ENCODE peak calls at places on chromosomes 12 and 14, in ten cellular contexts. I is AG09309, Z is OCI-LY7, J is neural crest cell, S is Caco-2, O is endothelial cell of umbilical vein, P is ascending aorta, M is tibial artery, Y is GM23338, D is fibroblast of pulmonary artery. X is an unnamed sample.

GRCh38 chr14:57388072-57388471 is 2.3 kb upstream of the NAA30 start:
- DNase-seq in I (no peak), Z (no peak), J (no peak), S (no peak), O (no peak), P (no peak), M (no peak), Y (no peak), D (no peak), X (no peak)

GRCh38 chr12:107461222-107461980 is 224.2 kb upstream of the PWP1 start:
- DNase-seq in I (peak; percentile 45), Z (no peak), J (no peak), S (no peak), O (no peak), P (no peak), M (no peak), Y (no peak), D (peak; percentile 57), X (no peak)

GRCh38 chr14:101880016-101880297 is 84.4 kb upstream of the DYNC1H1 start:
- DNase-seq in I (no peak), Z (no peak), J (no peak), S (no peak), O (no peak), P (no peak), M (no peak), Y (no peak), D (no peak), X (no peak)

GRCh38 chr14:103530390-103530789 is 1.4 kb downstream of the TRMT61A start:
- DNase-seq in I (no peak), Z (no peak), J (no peak), S (no peak), O (no peak), P (no peak), M (no peak), Y (peak; percentile 79), D (peak; percentile 36), X (no peak)

GRCh38 chr12:45518516-45519235 is 210.8 kb upstream of the ARID2 start:
- DNase-seq in I (no peak), Z (no peak), J (no peak), S (no peak), O (no peak), P (no peak), M (no peak), Y (no peak), D (no peak), X (no peak)

GRCh38 chr12:116050266-116050665 is 227.2 kb downstream of the MED13L start:
- DNase-seq in I (no peak), Z (no peak), J (no peak), S (no peak), O (no peak), P (no peak), M (no peak), Y (no peak), D (no peak), X (no peak)

GRCh38 chr14:102913341-102914211 is 8.9 kb upstream of the AMN start:
- DNase-seq in I (no peak), Z (no peak), J (no peak), S (no peak), O (no peak), P (no peak), M (no peak), Y (no peak), D (no peak), X (no peak)

GRCh38 chr12:50825372-50825838 is 17.3 kb upstream of the TMPRSS12 start:
- DNase-seq in I (peak; percentile 61), Z (peak; percentile 76), J (no peak), S (no peak), O (peak; percentile 78), P (no peak), M (no peak), Y (peak; percentile 63), D (peak; percentile 90), X (no peak)

GRCh38 chr12:14841761-14842160 is 1.6 kb downstream of the ART4 start:
- DNase-seq in I (no peak), Z (no peak), J (no peak), S (no peak), O (peak; percentile 93), P (peak; percentile 91), M (peak; percentile 80), Y (peak; percentile 35), D (peak; percentile 83), X (no peak)

GRCh38 chr12:131941116-131941986 is 8.4 kb upstream of the EP400 start:
- DNase-seq in I (no peak), Z (no peak), J (no peak), S (peak; percentile 21), O (no peak), P (peak; percentile 46), M (no peak), Y (no peak), D (no peak), X (no peak)

GRCh38 chr12:109625131-109625559 is 51.6 kb downstream of the MVK start:
- DNase-seq in I (peak; percentile 14), Z (no peak), J (no peak), S (no peak), O (no peak), P (no peak), M (no peak), Y (no peak), D (peak; percentile 13), X (no peak)

GRCh38 chr14:86363576-86363975 is 833.6 kb downstream of the FLRT2 start:
- DNase-seq in I (no peak), Z (no peak), J (no peak), S (no peak), O (no peak), P (no peak), M (no peak), Y (peak; percentile 2), D (no peak), X (no peak)

GRCh38 chr14:102900631-102901571 is 21.6 kb upstream of the AMN start:
- DNase-seq in I (no peak), Z (peak; percentile 42), J (no peak), S (no peak), O (no peak), P (no peak), M (no peak), Y (no peak), D (no peak), X (no peak)

GRCh38 chr12:56486694-56487093 is 1.3 kb downstream of the GLS2 start:
- DNase-seq in I (no peak), Z (no peak), J (no peak), S (no peak), O (no peak), P (no peak), M (no peak), Y (no peak), D (no peak), X (no peak)

GRCh38 chr12:56484566-56484965 is 3.4 kb downstream of the GLS2 start:
- DNase-seq in I (no peak), Z (no peak), J (no peak), S (no peak), O (no peak), P (no peak), M (no peak), Y (no peak), D (no peak), X (no peak)

GRCh38 chr12:56488041-56488955 is at the start of gene GLS2:
- DNase-seq in I (peak; percentile 17), Z (no peak), J (peak; percentile 29), S (peak; percentile 90), O (peak; percentile 75), P (peak; percentile 85), M (peak; percentile 76), Y (peak; percentile 92), D (peak; percentile 79), X (peak; percentile 67)

DNA sequence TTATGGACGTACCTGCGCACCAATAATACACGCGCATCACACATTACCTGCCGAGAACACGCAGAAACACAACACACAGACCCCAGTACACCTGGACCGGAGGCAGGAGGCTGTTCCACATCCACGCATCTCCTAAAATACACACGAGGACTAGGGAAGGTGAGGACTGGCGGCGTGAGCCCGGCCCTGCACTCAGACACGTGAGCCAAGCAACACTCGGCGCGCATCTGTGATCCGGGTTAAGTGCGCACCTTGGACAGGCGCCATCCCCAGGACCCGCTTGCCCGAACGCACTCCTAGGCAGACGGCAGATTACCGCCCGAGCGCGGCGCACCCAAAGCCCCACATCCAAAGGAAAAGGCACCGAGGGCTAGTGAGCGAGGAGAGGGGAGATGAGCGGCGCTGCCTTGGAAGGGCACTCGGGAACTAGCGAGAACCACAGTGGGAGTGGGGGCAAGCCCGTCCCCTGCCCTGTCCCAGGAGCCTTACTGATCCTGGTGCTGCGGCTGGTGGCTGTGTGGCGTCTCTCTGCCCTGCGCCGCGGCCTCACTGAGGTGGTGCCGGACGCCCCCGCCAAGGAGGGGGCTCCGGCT is 417 bp downstream of the GLS2 start:
- DNase-seq in I (no peak), Z (no peak), J (peak; percentile 20), S (peak; percentile 55), O (peak; percentile 6), P (no peak), M (peak; percentile 28), Y (peak; percentile 77), D (peak; percentile 6), X (no peak)
- TF ChIP-seq CTCF in I (no peak), Z (no peak), J (no peak), S (no peak), O (no peak), P (no peak), M (no peak), Y (no peak), D (no peak), X (no peak)

GRCh38 chr12:114636723-114637480 is 47.1 kb downstream of the TBX3 start:
- DNase-seq in I (no peak), Z (no peak), J (peak; percentile 22), S (peak; percentile 74), O (no peak), P (no peak), M (no peak), Y (peak; percentile 72), D (peak; percentile 26), X (no peak)
- TF ChIP-seq CTCF in I (peak; percentile 48), Z (peak; percentile 19), J (peak; percentile 60), S (peak; percentile 30), O (no peak), P (no peak), M (no peak), Y (peak; percentile 52), D (peak; percentile 51), X (no peak)

GRCh38 chr12:101172316-101172715 is 37.7 kb downstream of the SLC5A8 start:
- DNase-seq in I (peak; percentile 4), Z (peak; percentile 3), J (no peak), S (peak; percentile 36), O (no peak), P (no peak), M (no peak), Y (peak; percentile 86), D (no peak), X (no peak)
- TF ChIP-seq CTCF in I (peak; percentile 50), Z (peak; percentile 42), J (peak; percentile 25), S (no peak), O (no peak), P (no peak), M (no peak), Y (peak; percentile 98), D (no peak), X (no peak)

DNA sequence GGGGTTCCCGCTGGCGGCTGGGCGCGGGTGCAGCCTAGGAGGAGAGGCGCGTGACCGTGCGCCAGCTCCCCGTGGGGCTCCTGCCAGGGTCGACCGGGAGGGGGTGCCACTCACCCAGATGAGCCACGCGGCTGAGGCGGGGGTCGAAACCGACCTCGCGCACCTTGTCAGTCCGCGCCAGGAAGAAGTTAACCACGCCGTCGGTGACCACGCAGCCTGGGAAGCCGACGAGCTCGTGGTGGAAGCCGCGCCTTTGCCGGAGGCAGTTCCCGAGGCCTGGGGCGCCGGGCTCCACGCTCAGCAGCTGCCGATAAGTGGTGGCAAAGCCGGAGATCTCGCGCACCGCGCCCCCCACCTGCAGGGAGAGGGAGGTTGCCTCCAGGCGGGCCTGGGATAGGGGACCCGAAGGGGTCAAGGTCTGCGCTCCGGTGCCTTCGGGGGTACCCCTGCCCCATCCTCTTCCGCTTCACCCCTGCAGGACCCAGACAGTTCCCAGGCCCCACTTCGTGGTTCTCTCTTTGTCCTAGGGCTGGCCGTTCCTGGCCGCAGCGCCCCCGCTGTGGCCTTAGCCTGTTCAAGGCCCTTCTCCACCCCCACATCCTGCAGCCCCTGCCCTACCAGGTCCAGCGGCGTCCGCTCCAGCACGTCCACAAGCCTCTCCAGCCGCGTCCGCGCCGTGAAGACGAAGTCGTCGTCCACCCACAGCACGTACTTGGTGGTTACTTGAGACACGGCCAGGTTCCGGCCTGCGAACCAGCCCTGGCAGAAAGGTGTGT is 5.3 kb downstream of the B4GALNT1 start:
- DNase-seq in I (no peak), Z (no peak), J (no peak), S (no peak), O (no peak), P (no peak), M (no peak), Y (peak; percentile 50), D (no peak), X (peak; percentile 31)
- TF ChIP-seq CTCF in I (no peak), Z (no peak), J (no peak), S (no peak), O (no peak), P (no peak), M (no peak), Y (peak; percentile 57), D (no peak), X (no peak)

X was measured in activated B cell treated with CpG ODN at 0.5 μM for 24 hours.